ENCODE peak calls at places on chromosome 2, in five cellular contexts. M is lung microvascular endothelial cell; S is stimulated activated CD8-positive, alpha-beta memory T cell treated with anti-CD3 and anti-CD28 coated beads, Interleukin-4, amount 100 ng/mL, for 48 hours; Q is CD8-positive, alpha-beta T cell; G is iPS DF 6.9. C is an unnamed sample.

GRCh38 chr2:27890146-27891062 is at the start of the genes BABAM2 and RBKS:
- DNase-seq in M (peak; percentile 88), S (peak; percentile 92), Q (peak; percentile 95), G (peak; percentile 57), C (peak; percentile 84)

GRCh38 chr2:174764281-174765063 is at the start of gene CHRNA1:
- DNase-seq in M (no peak), S (no peak), Q (no peak), G (no peak), C (no peak)

GRCh38 chr2:170465241-170465640 is 249.9 kb upstream of the SP5 start:
- DNase-seq in M (peak; percentile 7), S (no peak), Q (no peak), G (no peak), C (no peak)

GRCh38 chr2:30149976-30150375 is 3.2 kb downstream of the YPEL5 start:
- DNase-seq in M (no peak), S (no peak), Q (no peak), G (no peak), C (no peak)

GRCh38 chr2:64359892-64360657 is 93.9 kb upstream of the LGALSL start:
- DNase-seq in M (peak; percentile 91), S (peak; percentile 78), Q (no peak), G (no peak), C (no peak)

GRCh38 chr2:199131256-199131655 is 326.5 kb downstream of the SATB2 start:
- DNase-seq in M (no peak), S (no peak), Q (no peak), G (no peak), C (no peak)

GRCh38 chr2:113171359-113172075 is 2.3 kb upstream of the PSD4 start:
- DNase-seq in M (no peak), S (no peak), Q (no peak), G (no peak), C (no peak)

GRCh38 chr2:198788676-198789075 is 669.1 kb downstream of the SATB2 start:
- DNase-seq in M (no peak), S (no peak), Q (no peak), G (peak; percentile 31), C (no peak)